ENCODE peak calls at places on chromosomes 16 and 17, in five cellular contexts. One of them, this sample, is unnamed. For H3K4me1, the result is how much of the 10 kb centered on the place peaks cover.

GRCh38 chr16:11752856-11753255 is 10.2 kb upstream of the TXNDC11 start:
- DNase-seq in A549: no peak
- DNase-seq in heart left ventricle: no peak
- DNase-seq in uterus: no peak
- DNase-seq in IMR-90: no peak
- DNase-seq in this sample: no peak

GRCh38 chr16:89270666-89271345 is 53.3 kb downstream of the ZNF778 start:
- DNase-seq in A549: no peak
- DNase-seq in heart left ventricle: no peak
- DNase-seq in uterus: no peak
- DNase-seq in IMR-90: no peak
- DNase-seq in this sample: no peak

GRCh38 chr16:84527486-84528269 is 23.2 kb upstream of the MEAK7 start:
- DNase-seq in A549: no peak
- DNase-seq in heart left ventricle: no peak
- DNase-seq in uterus: no peak
- DNase-seq in IMR-90: no peak
- DNase-seq in this sample: peak

GRCh38 chr17:50266384-50267073 is 7.7 kb upstream of the TMEM92 start:
- DNase-seq in A549: no peak
- DNase-seq in heart left ventricle: no peak
- DNase-seq in uterus: peak
- DNase-seq in IMR-90: peak
- DNase-seq in this sample: peak

GRCh38 chr17:35448214-35448898 is at the start of gene SLFN13:
- DNase-seq in A549: peak
- DNase-seq in heart left ventricle: peak
- DNase-seq in uterus: peak
- DNase-seq in IMR-90: peak
- DNase-seq in this sample: peak

GRCh38 chr17:76490112-76490710 is 11.0 kb downstream of the RHBDF2 start:
- DNase-seq in A549: no peak
- DNase-seq in heart left ventricle: no peak
- DNase-seq in uterus: no peak
- DNase-seq in IMR-90: no peak
- DNase-seq in this sample: no peak

GRCh38 chr17:8056976-8057625 is 18.2 kb downstream of the ALOX15B start:
- DNase-seq in A549: no peak
- DNase-seq in heart left ventricle: no peak
- DNase-seq in uterus: no peak
- DNase-seq in IMR-90: no peak
- DNase-seq in this sample: no peak

GRCh38 chr16:51907680-51908079 is 639.3 kb downstream of the TOX3 start:
- DNase-seq in A549: no peak
- DNase-seq in heart left ventricle: no peak
- DNase-seq in uterus: no peak
- DNase-seq in IMR-90: peak
- DNase-seq in this sample: no peak

GRCh38 chr17:81256616-81257015 is 17.5 kb downstream of the NDUFAF8 start:
- DNase-seq in A549: peak
- DNase-seq in heart left ventricle: no peak
- DNase-seq in uterus: no peak
- DNase-seq in IMR-90: peak
- DNase-seq in this sample: peak

GRCh38 chr16:72094266-72094610 is 591 bp downstream of the DHX38 start:
- DNase-seq in A549: no peak
- DNase-seq in heart left ventricle: no peak
- DNase-seq in uterus: no peak
- DNase-seq in IMR-90: no peak
- DNase-seq in this sample: no peak

GRCh38 chr17:10775058-10775457 is 28.8 kb downstream of the TMEM238L start:
- DNase-seq in A549: no peak
- DNase-seq in heart left ventricle: no peak
- DNase-seq in uterus: no peak
- DNase-seq in IMR-90: no peak
- DNase-seq in this sample: no peak

GRCh38 chr17:5665164-5665563 is 80.9 kb upstream of the NLRP1 start:
- DNase-seq in A549: no peak
- DNase-seq in heart left ventricle: no peak
- DNase-seq in uterus: no peak
- DNase-seq in IMR-90: no peak
- DNase-seq in this sample: no peak

GRCh38 chr16:30956601-30957455 is 726 bp upstream of the SETD1A start:
- DNase-seq in A549: peak
- DNase-seq in heart left ventricle: peak
- DNase-seq in uterus: peak
- DNase-seq in IMR-90: peak
- DNase-seq in this sample: peak

GRCh38 chr17:2222901-2223616 is 80.5 kb downstream of the SMG6 start:
- DNase-seq in A549: no peak
- DNase-seq in heart left ventricle: peak
- DNase-seq in uterus: peak
- DNase-seq in IMR-90: peak
- DNase-seq in this sample: peak

GRCh38 chr17:56908061-56908542 is 5.7 kb downstream of the TRIM25 start:
- DNase-seq in A549: no peak
- DNase-seq in heart left ventricle: peak
- DNase-seq in uterus: no peak
- DNase-seq in IMR-90: no peak
- DNase-seq in this sample: peak

GRCh38 chr17:83122834-83123233 is 43.4 kb downstream of the METRNL start:
- DNase-seq in A549: no peak
- DNase-seq in heart left ventricle: no peak
- DNase-seq in uterus: no peak
- DNase-seq in IMR-90: no peak
- DNase-seq in this sample: no peak

GRCh38 chr17:73968680-73969079 is 234.8 kb upstream of the RPL38 start:
- DNase-seq in A549: no peak
- DNase-seq in heart left ventricle: no peak
- DNase-seq in uterus: no peak
- DNase-seq in IMR-90: no peak
- DNase-seq in this sample: no peak

GRCh38 chr16:2149630-2150417 is 1.4 kb downstream of the RAB26 start:
- DNase-seq in A549: peak
- DNase-seq in heart left ventricle: no peak
- DNase-seq in uterus: no peak
- DNase-seq in IMR-90: no peak
- DNase-seq in this sample: no peak

GRCh38 chr17:4948997-4949320 is 629 bp upstream of the PFN1 start:
- DNase-seq in A549: no peak
- DNase-seq in heart left ventricle: peak
- DNase-seq in uterus: peak
- DNase-seq in IMR-90: peak
- DNase-seq in this sample: peak

GRCh38 chr17:82300707-82301270 is 16.6 kb downstream of the CD7 start:
- DNase-seq in A549: peak
- DNase-seq in heart left ventricle: peak
- DNase-seq in uterus: peak
- DNase-seq in IMR-90: peak
- DNase-seq in this sample: peak

GRCh38 chr17:28046034-28046825 is 3.8 kb downstream of the NLK start:
- DNase-seq in A549: no peak
- DNase-seq in heart left ventricle: no peak
- DNase-seq in uterus: no peak
- DNase-seq in IMR-90: no peak
- DNase-seq in this sample: no peak

GRCh38 chr16:85415196-85415988 is 197.7 kb upstream of the GSE1 start:
- DNase-seq in A549: no peak
- DNase-seq in heart left ventricle: peak
- DNase-seq in uterus: no peak
- DNase-seq in IMR-90: no peak
- DNase-seq in this sample: no peak

GRCh38 chr16:79170565-79171242 is 429.8 kb downstream of the MAF start:
- DNase-seq in A549: no peak
- DNase-seq in heart left ventricle: no peak
- DNase-seq in uterus: peak
- DNase-seq in IMR-90: no peak
- DNase-seq in this sample: peak

GRCh38 chr16:77805403-77805802 is 17.0 kb downstream of the VAT1L start:
- DNase-seq in A549: no peak
- DNase-seq in heart left ventricle: peak
- DNase-seq in uterus: no peak
- DNase-seq in IMR-90: no peak
- DNase-seq in this sample: peak

GRCh38 chr16:11370084-11370931 is 25.0 kb downstream of the RMI2 start:
- DNase-seq in A549: no peak
- DNase-seq in heart left ventricle: no peak
- DNase-seq in uterus: no peak
- DNase-seq in IMR-90: no peak
- DNase-seq in this sample: peak

GRCh38 chr16:17416461-17417221 is 54.1 kb downstream of the XYLT1 start:
- DNase-seq in A549: no peak
- DNase-seq in heart left ventricle: peak
- DNase-seq in uterus: no peak
- DNase-seq in IMR-90: peak
- DNase-seq in this sample: peak

GRCh38 chr17:31226373-31226772 is 70.7 kb downstream of the OMG start:
- DNase-seq in A549: no peak
- DNase-seq in heart left ventricle: no peak
- DNase-seq in uterus: no peak
- DNase-seq in IMR-90: no peak
- DNase-seq in this sample: no peak

GRCh38 chr17:53004902-53005301 is 817.8 kb upstream of the KIF2B start:
- DNase-seq in A549: no peak
- DNase-seq in heart left ventricle: no peak
- DNase-seq in uterus: no peak
- DNase-seq in IMR-90: no peak
- DNase-seq in this sample: no peak

DNA sequence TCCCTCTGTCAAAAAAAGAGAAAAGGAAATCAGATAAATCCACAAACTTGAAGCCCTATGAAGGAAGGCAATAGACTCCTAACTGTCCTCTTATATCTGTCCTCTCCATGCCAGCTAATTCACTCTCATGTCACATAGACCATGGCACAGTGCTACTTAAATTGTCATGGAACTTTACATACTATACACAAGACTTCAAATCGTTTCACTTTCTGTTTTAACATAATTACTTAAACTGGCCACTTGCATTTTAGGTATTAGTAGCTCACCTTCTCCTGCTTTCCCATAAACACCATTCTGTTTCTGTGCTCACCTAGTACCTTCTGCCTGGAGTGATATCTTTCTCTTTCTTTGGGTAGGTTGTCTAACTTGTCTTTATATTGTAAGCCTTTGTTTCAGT is 816.7 kb upstream of the KIF2B start:
- DNase-seq in A549: no peak
- DNase-seq in heart left ventricle: no peak
- DNase-seq in uterus: no peak
- DNase-seq in IMR-90: no peak
- DNase-seq in this sample: no peak
- H3K4me1 ChIP-seq in A549: under half
- H3K4me1 ChIP-seq in heart left ventricle: under half
- H3K4me1 ChIP-seq in uterus: under half
- H3K4me1 ChIP-seq in IMR-90: under half
- H3K4me1 ChIP-seq in this sample: under half

GRCh38 chr16:588889-589657 is 793 bp upstream of the RAB40C start:
- DNase-seq in A549: peak
- DNase-seq in heart left ventricle: peak
- DNase-seq in uterus: peak
- DNase-seq in IMR-90: peak
- DNase-seq in this sample: peak
- TF ChIP-seq POLR2A in A549: peak
- TF ChIP-seq POLR2A in heart left ventricle: peak
- TF ChIP-seq POLR2A in uterus: peak
- TF ChIP-seq POLR2A in IMR-90: peak
- TF ChIP-seq POLR2A in this sample: peak

GRCh38 chr16:86504315-86505184 is 5.8 kb upstream of the FOXF1 start:
- DNase-seq in A549: no peak
- DNase-seq in heart left ventricle: no peak
- DNase-seq in uterus: no peak
- DNase-seq in IMR-90: no peak
- DNase-seq in this sample: no peak
- H3K4me3 ChIP-seq in A549: no peak
- H3K4me3 ChIP-seq in heart left ventricle: no peak
- H3K4me3 ChIP-seq in uterus: no peak
- H3K4me3 ChIP-seq in IMR-90: peak
- H3K4me3 ChIP-seq in this sample: no peak

GRCh38 chr17:3766783-3767182 is 34.2 kb downstream of the ITGAE start:
- DNase-seq in A549: no peak
- DNase-seq in heart left ventricle: no peak
- DNase-seq in uterus: no peak
- DNase-seq in IMR-90: no peak
- DNase-seq in this sample: no peak

GRCh38 chr17:3771140-3771539 is 29.8 kb downstream of the ITGAE start:
- DNase-seq in A549: no peak
- DNase-seq in heart left ventricle: no peak
- DNase-seq in uterus: no peak
- DNase-seq in IMR-90: no peak
- DNase-seq in this sample: no peak

GRCh38 chr17:3770471-3770870 is 30.5 kb downstream of the ITGAE start:
- DNase-seq in A549: no peak
- DNase-seq in heart left ventricle: no peak
- DNase-seq in uterus: no peak
- DNase-seq in IMR-90: no peak
- DNase-seq in this sample: no peak

GRCh38 chr17:3768341-3768740 is 32.6 kb downstream of the ITGAE start:
- DNase-seq in A549: no peak
- DNase-seq in heart left ventricle: no peak
- DNase-seq in uterus: no peak
- DNase-seq in IMR-90: no peak
- DNase-seq in this sample: no peak

DNA sequence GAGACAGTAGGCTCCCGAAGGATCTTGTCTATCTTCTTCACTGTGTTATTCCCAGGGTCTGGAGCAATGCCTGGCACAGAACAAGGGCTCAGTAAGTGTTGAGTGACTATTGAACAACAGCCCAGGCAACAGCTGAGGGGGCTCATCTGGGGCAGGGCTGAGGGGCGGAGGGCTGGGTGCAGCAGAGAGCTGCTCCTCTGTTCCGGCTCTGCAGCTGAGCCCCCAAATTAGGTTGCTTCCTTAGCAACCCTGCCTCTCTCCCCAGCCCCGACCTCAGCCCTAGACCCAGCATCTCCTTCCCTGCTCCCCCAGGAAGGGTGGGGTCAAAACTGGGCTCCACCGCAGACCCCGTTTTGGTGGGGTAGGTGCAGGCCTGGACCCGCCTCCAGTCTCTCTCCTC is 32.2 kb downstream of the ITGAE start:
- DNase-seq in A549: no peak
- DNase-seq in heart left ventricle: no peak
- DNase-seq in uterus: no peak
- DNase-seq in IMR-90: no peak
- DNase-seq in this sample: no peak
- H3K4me1 ChIP-seq in A549: under half
- H3K4me1 ChIP-seq in heart left ventricle: under half
- H3K4me1 ChIP-seq in uterus: under half
- H3K4me1 ChIP-seq in IMR-90: under half
- H3K4me1 ChIP-seq in this sample: under half

GRCh38 chr16:682493-683395 is 1.4 kb downstream of the JMJD8 start:
- DNase-seq in A549: no peak
- DNase-seq in heart left ventricle: no peak
- DNase-seq in uterus: no peak
- DNase-seq in IMR-90: no peak
- DNase-seq in this sample: no peak
- TF ChIP-seq POLR2A in A549: no peak
- TF ChIP-seq POLR2A in heart left ventricle: no peak
- TF ChIP-seq POLR2A in uterus: no peak
- TF ChIP-seq POLR2A in IMR-90: no peak
- TF ChIP-seq POLR2A in this sample: peak